ENCODE peak calls at places on chromosome 19, in five cellular contexts. N is breast epithelium; A is psoas muscle; L is naive thymus-derived CD4-positive, alpha-beta T cell; Z is fibroblast of lung. T is an unnamed sample.

GRCh38 chr19:917323-918151 is at the start of gene KISS1R:
- DNase-seq in Z (no peak), N (no peak), A (no peak), L (peak; percentile 36), T (no peak)

GRCh38 chr19:55418185-55418584 is 10.6 kb upstream of the UBE2S start:
- DNase-seq in N (no peak), L (no peak), Z (peak; percentile 86), A (no peak), T (no peak)

GRCh38 chr19:50178859-50179537 is 15.9 kb upstream of the IZUMO2 start:
- DNase-seq in Z (no peak), A (no peak), L (no peak), N (no peak), T (no peak)

GRCh38 chr19:49987159-49987698 is 26.3 kb upstream of the SIGLEC11 start:
- DNase-seq in Z (peak; percentile 92), L (peak; percentile 61), A (peak; percentile 83), N (peak; percentile 85), T (peak; percentile 69)

GRCh38 chr19:10654610-10655456 is 687 bp downstream of the ILF3 start:
- DNase-seq in A (no peak), N (no peak), L (no peak), Z (no peak), T (no peak)

GRCh38 chr19:8578642-8579265 is 1.5 kb upstream of the MYO1F start:
- DNase-seq in Z (peak; percentile 57), L (peak; percentile 65), A (peak; percentile 78), N (peak; percentile 73), T (peak; percentile 87)

GRCh38 chr19:37938379-37938778 is 31.4 kb downstream of the SIPA1L3 start:
- DNase-seq in A (no peak), L (no peak), Z (no peak), N (no peak), T (no peak)

GRCh38 chr19:55253842-55254624 is 4.8 kb downstream of the PPP6R1 start:
- DNase-seq in Z (no peak), L (no peak), N (no peak), A (no peak), T (no peak)

GRCh38 chr19:57302727-57303401 is 17.4 kb upstream of the ZNF543 start:
- DNase-seq in N (no peak), L (no peak), Z (no peak), A (no peak), T (no peak)

GRCh38 chr19:49656456-49657109 is 9.1 kb downstream of the IRF3 start:
- DNase-seq in L (no peak), A (no peak), Z (no peak), N (no peak), T (no peak)

GRCh38 chr19:40466219-40467006 is at the start of gene SPTBN4:
- DNase-seq in A (peak; percentile 53), N (peak; percentile 65), Z (no peak), L (no peak), T (no peak)

GRCh38 chr19:21751379-21751778 is 16.0 kb downstream of the ZNF100 start:
- DNase-seq in L (no peak), A (no peak), N (no peak), Z (peak; percentile 39), T (no peak)

GRCh38 chr19:13060964-13061927 is 41.4 kb downstream of the LYL1 start:
- DNase-seq in L (peak; percentile 71), N (peak; percentile 80), Z (peak; percentile 71), A (peak; percentile 87), T (peak; percentile 80)

GRCh38 chr19:49152218-49152550 is 3.0 kb downstream of the HRC start:
- DNase-seq in N (no peak), A (no peak), Z (no peak), L (no peak), T (no peak)

GRCh38 chr19:18929311-18929710 is 9.8 kb downstream of the DDX49 start:
- DNase-seq in L (no peak), Z (no peak), A (no peak), N (no peak), T (no peak)

GRCh38 chr19:24159707-24160106 is 72.7 kb downstream of the ZNF254 start:
- DNase-seq in A (no peak), Z (peak; percentile 3), N (no peak), L (no peak), T (no peak)

GRCh38 chr19:6739884-6740588 is 556 bp downstream of the TRIP10 start:
- DNase-seq in L (no peak), A (peak; percentile 72), N (no peak), Z (peak; percentile 6), T (no peak)

GRCh38 chr19:55980415-55980814 is 6.2 kb upstream of the NLRP5 start:
- DNase-seq in A (no peak), Z (no peak), L (no peak), N (no peak), T (no peak)

GRCh38 chr19:32291876-32292275 is 53.5 kb upstream of the ZNF507 start:
- DNase-seq in Z (no peak), L (no peak), N (no peak), A (no peak), T (no peak)

GRCh38 chr19:30719189-30719990 is 347.2 kb downstream of the ZNF536 start:
- DNase-seq in L (no peak), Z (peak; percentile 18), N (no peak), A (peak; percentile 66), T (peak; percentile 64)

GRCh38 chr19:51366999-51367564 is 894 bp upstream of the ETFB start:
- DNase-seq in L (peak; percentile 30), A (peak; percentile 42), N (no peak), Z (no peak), T (peak; percentile 63)

GRCh38 chr19:13985771-13986347 is 20.3 kb downstream of the RFX1 start:
- DNase-seq in L (no peak), Z (no peak), A (no peak), N (no peak), T (no peak)

GRCh38 chr19:49409441-49410029 is 13.7 kb downstream of the PTH2 start:
- DNase-seq in L (no peak), Z (no peak), A (no peak), N (no peak), T (no peak)

GRCh38 chr19:5036733-5037681 is 68.1 kb downstream of the KDM4B start:
- DNase-seq in Z (peak; percentile 47), N (no peak), L (no peak), A (peak; percentile 60), T (no peak)

GRCh38 chr19:5039642-5040543 is 71.0 kb downstream of the KDM4B start:
- DNase-seq in Z (no peak), N (no peak), A (no peak), L (no peak), T (no peak)

GRCh38 chr19:5035817-5036732 is 67.2 kb downstream of the KDM4B start:
- DNase-seq in L (no peak), N (no peak), Z (no peak), A (no peak), T (no peak)

GRCh38 chr19:5038631-5039271 is 69.8 kb downstream of the KDM4B start:
- DNase-seq in L (no peak), Z (peak; percentile 27), N (no peak), A (no peak), T (no peak)

DNA sequence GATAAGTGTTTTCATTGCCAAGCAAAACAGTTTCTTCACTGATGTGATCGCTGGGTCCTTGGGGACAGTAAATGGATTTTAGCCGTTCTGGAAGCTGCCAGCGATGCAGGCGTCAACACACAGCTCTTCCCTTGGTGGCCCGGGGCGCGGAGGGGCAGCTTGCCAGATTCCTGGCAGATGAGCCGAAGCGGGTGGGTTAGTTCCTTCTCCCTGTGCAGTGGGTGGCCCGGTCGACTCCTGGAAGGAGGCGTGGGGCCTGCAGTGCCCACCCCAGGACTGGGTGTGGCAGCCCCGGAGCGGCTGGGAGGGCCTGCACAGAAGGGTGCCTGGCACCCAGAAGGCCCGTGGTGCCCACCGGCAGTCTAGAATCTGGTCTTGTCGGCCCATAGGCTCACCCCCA is 69.0 kb downstream of the KDM4B start:
- DNase-seq in A (no peak), L (no peak), N (no peak), Z (no peak), T (no peak)
- H3K4me1 ChIP-seq in A (peaks cover 43% of the 10 kb centered on the region), L (no peaks in the 10 kb centered on the region), N (peaks cover 16% of the 10 kb centered on the region), Z (peaks cover 8% of the 10 kb centered on the region), T (peaks cover 45% of the 10 kb centered on the region)

GRCh38 chr19:2047449-2048103 is 3.5 kb downstream of the MKNK2 start:
- DNase-seq in A (peak; percentile 85), L (no peak), Z (peak; percentile 53), N (no peak), T (no peak)

GRCh38 chr19:2044709-2045500 is 6.1 kb downstream of the MKNK2 start:
- DNase-seq in N (no peak), Z (no peak), L (no peak), A (no peak), T (no peak)

GRCh38 chr19:2047076-2047448 is 4.0 kb downstream of the MKNK2 start:
- DNase-seq in L (no peak), Z (no peak), N (no peak), A (no peak), T (no peak)

GRCh38 chr19:2045501-2046045 is 5.5 kb downstream of the MKNK2 start:
- DNase-seq in Z (no peak), A (peak; percentile 60), N (no peak), L (no peak), T (no peak)

GRCh38 chr19:2046046-2046907 is 4.8 kb downstream of the MKNK2 start:
- DNase-seq in A (no peak), L (no peak), Z (no peak), N (no peak), T (no peak)
- H3K4me1 ChIP-seq in A (peaks cover 79% of the 10 kb centered on the region), L (peaks cover 66% of the 10 kb centered on the region), Z (peaks cover 29% of the 10 kb centered on the region), N (peaks cover 67% of the 10 kb centered on the region), T (peaks cover 83% of the 10 kb centered on the region)

GRCh38 chr19:35305181-35305580 is 13.2 kb downstream of the MAG start:
- DNase-seq in Z (no peak), A (no peak), L (no peak), N (no peak), T (no peak)
- H3K4me1 ChIP-seq in Z (no peaks in the 10 kb centered on the region), A (no peaks in the 10 kb centered on the region), L (no peaks in the 10 kb centered on the region), N (peaks cover 5% of the 10 kb centered on the region), T (peaks cover 7% of the 10 kb centered on the region)

DNA sequence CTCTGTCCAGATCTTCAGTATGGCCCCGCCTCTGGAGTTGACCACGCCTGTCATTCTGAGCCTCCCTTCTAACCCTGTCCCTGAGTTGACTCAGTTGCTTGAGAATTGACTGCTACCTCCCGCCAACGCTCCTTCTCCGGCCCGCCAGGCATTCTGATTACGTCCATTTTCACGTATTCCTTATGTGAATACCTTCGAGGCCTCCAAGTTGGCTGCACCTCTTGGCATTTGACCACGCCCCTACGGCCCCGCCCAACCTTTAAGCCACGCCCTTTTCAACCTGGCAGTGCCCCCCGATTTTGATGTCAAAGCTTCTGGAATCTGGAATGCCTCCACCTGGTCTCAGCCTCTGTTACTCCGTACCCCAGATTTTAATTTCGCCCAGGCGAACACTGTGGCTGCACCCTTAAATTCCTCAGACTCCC is 1.7 kb upstream of the EML2 start:
- DNase-seq in N (no peak), L (no peak), A (no peak), Z (no peak), T (no peak)
- H3K4me1 ChIP-seq in N (no peaks in the 10 kb centered on the region), L (peaks cover 19% of the 10 kb centered on the region), A (peaks cover 30% of the 10 kb centered on the region), Z (peaks cover 14% of the 10 kb centered on the region), T (peaks cover 46% of the 10 kb centered on the region)

GRCh38 chr19:39126593-39127187 is 1.1 kb downstream of the PAK4 start:
- DNase-seq in N (no peak), A (no peak), L (no peak), Z (peak; percentile 37), T (no peak)

GRCh38 chr19:39125199-39125553 is 410 bp upstream of the PAK4 start:
- DNase-seq in L (no peak), A (no peak), Z (no peak), N (no peak), T (no peak)

GRCh38 chr19:39125554-39126311 is at the start of gene PAK4:
- DNase-seq in A (peak; percentile 98), N (peak; percentile 98), L (peak; percentile 89), Z (peak; percentile 96), T (peak; percentile 98)

GRCh38 chr19:39127812-39128510 is 2.4 kb downstream of the PAK4 start:
- DNase-seq in N (peak; percentile 78), Z (no peak), L (no peak), A (no peak), T (no peak)

GRCh38 chr19:39126312-39126561 is 651 bp downstream of the PAK4 start:
- DNase-seq in Z (no peak), L (no peak), A (no peak), N (no peak), T (no peak)
- H3K4me1 ChIP-seq in Z (peaks cover 8% of the 10 kb centered on the region), L (peaks cover 10% of the 10 kb centered on the region), A (peaks cover 13% of the 10 kb centered on the region), N (peaks cover 43% of the 10 kb centered on the region), T (peaks cover 58% of the 10 kb centered on the region)

T was measured in right atrium auricular region.